ENCODE peak calls at places on chromosome 22, in eight cellular contexts. N is COR-L47, E is Daoy, W is HTR-8/SVneo, X is sciatic nerve, L is KBM-7, P is G401, O is PC-9. J is an unnamed sample.

GRCh38 chr22:41934284-41935014 is 7.8 kb upstream of the TNFRSF13C start:
- DNase-seq in N (no peak), E (no peak), W (no peak), X (no peak), L (no peak), P (peak), O (no peak), J (no peak)

GRCh38 chr22:45604239-45604711 is 67.4 kb upstream of the ATXN10 start:
- DNase-seq in N (no peak), E (no peak), W (no peak), X (no peak), L (no peak), P (no peak), O (peak), J (no peak)

GRCh38 chr22:29837780-29838598 is at the start of gene ASCC2:
- DNase-seq in N (peak), E (peak), W (peak), X (peak), L (peak), P (peak), O (peak), J (peak)

GRCh38 chr22:19942886-19943664 is 1.5 kb upstream of the TXNRD2 start:
- DNase-seq in N (no peak), E (peak), W (peak), X (no peak), L (peak), P (peak), O (peak), J (no peak)

GRCh38 chr22:49241174-49241851 is 586.4 kb downstream of the BRD1 start:
- DNase-seq in N (no peak), E (no peak), W (no peak), X (peak), L (no peak), P (no peak), O (no peak), J (no peak)

GRCh38 chr22:48954781-48955311 is 872.8 kb downstream of the BRD1 start:
- DNase-seq in N (no peak), E (peak), W (no peak), X (peak), L (no peak), P (no peak), O (no peak), J (no peak)

GRCh38 chr22:44578516-44579230 is 80.6 kb upstream of the RTL6 start:
- DNase-seq in N (no peak), E (no peak), W (no peak), X (peak), L (no peak), P (no peak), O (no peak), J (no peak)

GRCh38 chr22:16783930-16784354 is 41.3 kb downstream of the XKR3 start:
- DNase-seq in N (no peak), E (peak), W (peak), X (no peak), L (peak), P (no peak), O (no peak), J (no peak)

GRCh38 chr22:45218974-45219373 is 21.7 kb downstream of the KIAA0930 start:
- DNase-seq in N (no peak), E (no peak), W (no peak), X (no peak), L (no peak), P (no peak), O (no peak), J (peak)

GRCh38 chr22:48960576-48960975 is 867.1 kb downstream of the BRD1 start:
- DNase-seq in N (no peak), E (no peak), W (no peak), X (peak), L (no peak), P (no peak), O (no peak), J (no peak)

GRCh38 chr22:50129121-50129734 is 39.4 kb downstream of the MOV10L1 start:
- DNase-seq in N (no peak), E (no peak), W (no peak), X (no peak), L (no peak), P (no peak), O (no peak), J (no peak)

GRCh38 chr22:44351685-44352377 is 39.1 kb upstream of the SHISAL1 start:
- DNase-seq in N (peak), E (peak), W (peak), X (no peak), L (no peak), P (peak), O (peak), J (no peak)

GRCh38 chr22:43743131-43743530 is 69.0 kb downstream of the EFCAB6 start:
- DNase-seq in N (no peak), E (peak), W (no peak), X (no peak), L (no peak), P (peak), O (no peak), J (no peak)

GRCh38 chr22:26428515-26429457 is at the start of gene ASPHD2:
- DNase-seq in N (peak), E (peak), W (peak), X (no peak), L (peak), P (peak), O (no peak), J (peak)

GRCh38 chr22:29994941-29995340 is 85.3 kb upstream of the HORMAD2 start:
- DNase-seq in N (no peak), E (peak), W (no peak), X (no peak), L (no peak), P (no peak), O (peak), J (no peak)

GRCh38 chr22:29346659-29347058 is 31.2 kb upstream of the RASL10A start:
- DNase-seq in N (no peak), E (no peak), W (no peak), X (no peak), L (no peak), P (peak), O (no peak), J (no peak)